ENCODE peak calls at places on chromosomes 16 and 17, in seven cellular contexts. U is stomach, V is adrenal gland, R is transverse colon, H is heart left ventricle, K is prostate gland, C is ovary. O is an unnamed sample.

GRCh38 chr17:60139438-60140285 is 10.1 kb upstream of the CA4 start:
- DNase-seq in U (peak), V (peak), R (peak), H (peak), K (peak), C (peak), O (peak)

GRCh38 chr17:36148559-36149295 is 27.7 kb downstream of the TBC1D3B start:
- DNase-seq in U (peak), V (peak), R (peak), H (peak), K (peak), C (peak), O (peak)

GRCh38 chr17:14341866-14342265 is 41.0 kb downstream of the HS3ST3B1 start:
- DNase-seq in U (no peak), V (no peak), R (no peak), H (no peak), K (no peak), C (no peak), O (no peak)

GRCh38 chr16:768428-768827 is 7.9 kb downstream of the MSLN start:
- DNase-seq in U (no peak), V (no peak), R (no peak), H (peak), K (no peak), C (no peak), O (no peak)

GRCh38 chr16:75256059-75256870 is 4.8 kb upstream of the BCAR1 start:
- DNase-seq in U (peak), V (no peak), R (no peak), H (peak), K (no peak), C (no peak), O (peak)

GRCh38 chr17:44948315-44948795 is 782 bp upstream of the KIF18B start:
- DNase-seq in U (no peak), V (no peak), R (no peak), H (no peak), K (no peak), C (no peak), O (no peak)

GRCh38 chr16:1809281-1809801 is 15.8 kb upstream of the IGFALS start:
- DNase-seq in U (no peak), V (no peak), R (peak), H (no peak), K (no peak), C (peak), O (no peak)

GRCh38 chr16:83137326-83137770 is 510.6 kb downstream of the CDH13 start:
- DNase-seq in U (peak), V (peak), R (peak), H (no peak), K (peak), C (no peak), O (no peak)

GRCh38 chr17:45692661-45693060 is 91.5 kb upstream of the CRHR1 start:
- DNase-seq in U (no peak), V (no peak), R (no peak), H (no peak), K (no peak), C (no peak), O (no peak)

GRCh38 chr17:5832886-5833285 is 237.3 kb upstream of the WSCD1 start:
- DNase-seq in U (no peak), V (no peak), R (no peak), H (no peak), K (no peak), C (no peak), O (no peak)

GRCh38 chr17:17320188-17320910 is 17.2 kb downstream of the NT5M start:
- DNase-seq in U (peak), V (no peak), R (no peak), H (no peak), K (no peak), C (peak), O (peak)

GRCh38 chr17:16085066-16085699 is 85.6 kb downstream of the TTC19 start:
- DNase-seq in U (no peak), V (no peak), R (no peak), H (no peak), K (no peak), C (no peak), O (no peak)

GRCh38 chr16:81815429-81815766 is 36.3 kb downstream of the PLCG2 start:
- DNase-seq in U (no peak), V (no peak), R (no peak), H (no peak), K (no peak), C (no peak), O (peak)

GRCh38 chr16:46607529-46607928 is 13.7 kb downstream of the SHCBP1 start:
- DNase-seq in U (no peak), V (no peak), R (no peak), H (no peak), K (no peak), C (no peak), O (no peak)

GRCh38 chr17:48641541-48642058 is 15.4 kb upstream of the HOXB9 start:
- DNase-seq in U (no peak), V (no peak), R (no peak), H (no peak), K (no peak), C (no peak), O (no peak)

GRCh38 chr16:1001096-1001495 is 19.5 kb downstream of the SOX8 start:
- DNase-seq in U (no peak), V (no peak), R (no peak), H (no peak), K (no peak), C (no peak), O (no peak)

GRCh38 chr17:77125432-77125901 is 15.3 kb upstream of the SEC14L1 start:
- DNase-seq in U (no peak), V (no peak), R (no peak), H (no peak), K (no peak), C (no peak), O (no peak)

GRCh38 chr17:27577124-27577761 is 53.7 kb upstream of the LGALS9 start:
- DNase-seq in U (no peak), V (peak), R (no peak), H (no peak), K (no peak), C (no peak), O (no peak)

GRCh38 chr17:83196973-83197880 is 117.8 kb downstream of the METRNL start:
- DNase-seq in U (no peak), V (no peak), R (no peak), H (no peak), K (no peak), C (peak), O (peak)

GRCh38 chr17:44086364-44087311 is 16.1 kb downstream of the G6PC3 start:
- DNase-seq in U (no peak), V (peak), R (no peak), H (no peak), K (no peak), C (peak), O (no peak)

GRCh38 chr16:65012357-65012756 is 109.5 kb downstream of the CDH11 start:
- DNase-seq in U (no peak), V (no peak), R (no peak), H (no peak), K (no peak), C (no peak), O (no peak)

GRCh38 chr16:84913315-84913714 is 93.5 kb downstream of the CRISPLD2 start:
- DNase-seq in U (no peak), V (peak), R (peak), H (no peak), K (peak), C (no peak), O (no peak)

GRCh38 chr16:6484121-6484520 is 848.5 kb upstream of the RBFOX1 start:
- DNase-seq in U (no peak), V (no peak), R (no peak), H (no peak), K (no peak), C (no peak), O (no peak)

GRCh38 chr17:8632087-8632486 is 1.6 kb upstream of the MYH10 start:
- DNase-seq in U (no peak), V (no peak), R (no peak), H (peak), K (peak), C (peak), O (no peak)

GRCh38 chr16:4706871-4707270 is 13.5 kb downstream of the NUDT16L1 start:
- DNase-seq in U (no peak), V (no peak), R (no peak), H (no peak), K (no peak), C (no peak), O (no peak)

GRCh38 chr17:78437508-78438169 is 59.2 kb downstream of the PGS1 start:
- DNase-seq in U (no peak), V (no peak), R (no peak), H (no peak), K (no peak), C (no peak), O (no peak)

GRCh38 chr17:34519286-34519685 is 60.1 kb upstream of the TMEM132E start:
- DNase-seq in U (no peak), V (no peak), R (no peak), H (no peak), K (no peak), C (no peak), O (no peak)

GRCh38 chr17:3911271-3912053 is 4.8 kb downstream of the P2RX1 start:
- DNase-seq in U (no peak), V (no peak), R (peak), H (peak), K (no peak), C (no peak), O (peak)

GRCh38 chr17:13428611-13429042 is 173.1 kb downstream of the HS3ST3A1 start:
- DNase-seq in U (no peak), V (no peak), R (no peak), H (no peak), K (no peak), C (no peak), O (no peak)

GRCh38 chr16:2428051-2428786 is 1.0 kb upstream of the CCNF start:
- DNase-seq in U (peak), V (no peak), R (peak), H (no peak), K (peak), C (peak), O (peak)

GRCh38 chr16:83793179-83793578 is 14.6 kb upstream of the HSBP1 start:
- DNase-seq in U (no peak), V (no peak), R (no peak), H (no peak), K (peak), C (no peak), O (no peak)

GRCh38 chr17:72359274-72359673 is 238.5 kb downstream of the SOX9 start:
- DNase-seq in U (no peak), V (no peak), R (no peak), H (no peak), K (peak), C (no peak), O (no peak)

GRCh38 chr17:48541036-48541573 is 3.8 kb downstream of the HOXB2 start:
- DNase-seq in U (no peak), V (no peak), R (no peak), H (no peak), K (no peak), C (no peak), O (no peak)

GRCh38 chr17:17638467-17638866 is 42.8 kb upstream of the RAI1 start:
- DNase-seq in U (no peak), V (no peak), R (no peak), H (no peak), K (no peak), C (no peak), O (no peak)

GRCh38 chr17:75109407-75110236 is at the start of gene ARMC7:
- DNase-seq in U (peak), V (peak), R (peak), H (peak), K (peak), C (peak), O (peak)
- TF ChIP-seq POLR2A in U (no peak), V (no peak), R (peak), H (no peak), K (peak), C (peak), O (no peak)

DNA sequence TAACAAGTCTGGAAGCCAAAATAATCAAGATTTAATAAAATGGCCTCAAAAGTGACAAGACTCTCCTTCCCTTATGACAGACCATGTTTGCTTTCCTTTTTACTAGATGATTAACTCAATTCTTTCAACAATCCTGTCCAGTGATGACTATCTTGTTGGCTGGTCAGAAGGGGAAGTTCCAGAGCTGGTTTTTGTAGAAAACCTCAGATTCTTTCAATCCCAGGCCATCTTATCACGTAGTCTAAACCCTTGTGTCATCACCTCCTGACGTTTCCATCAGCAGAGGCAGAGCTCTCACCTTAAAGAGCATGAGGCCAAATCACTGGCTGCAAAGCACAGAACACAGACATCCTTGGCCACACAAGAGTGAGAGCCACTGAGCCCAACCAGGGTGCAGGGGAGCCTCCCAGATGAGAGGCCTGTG is 125.3 kb downstream of the ANKRD11 start:
- DNase-seq in U (no peak), V (no peak), R (no peak), H (no peak), K (no peak), C (no peak), O (no peak)
- TF ChIP-seq POLR2A in U (no peak), V (no peak), R (no peak), H (no peak), K (no peak), C (no peak), O (no peak)

DNA sequence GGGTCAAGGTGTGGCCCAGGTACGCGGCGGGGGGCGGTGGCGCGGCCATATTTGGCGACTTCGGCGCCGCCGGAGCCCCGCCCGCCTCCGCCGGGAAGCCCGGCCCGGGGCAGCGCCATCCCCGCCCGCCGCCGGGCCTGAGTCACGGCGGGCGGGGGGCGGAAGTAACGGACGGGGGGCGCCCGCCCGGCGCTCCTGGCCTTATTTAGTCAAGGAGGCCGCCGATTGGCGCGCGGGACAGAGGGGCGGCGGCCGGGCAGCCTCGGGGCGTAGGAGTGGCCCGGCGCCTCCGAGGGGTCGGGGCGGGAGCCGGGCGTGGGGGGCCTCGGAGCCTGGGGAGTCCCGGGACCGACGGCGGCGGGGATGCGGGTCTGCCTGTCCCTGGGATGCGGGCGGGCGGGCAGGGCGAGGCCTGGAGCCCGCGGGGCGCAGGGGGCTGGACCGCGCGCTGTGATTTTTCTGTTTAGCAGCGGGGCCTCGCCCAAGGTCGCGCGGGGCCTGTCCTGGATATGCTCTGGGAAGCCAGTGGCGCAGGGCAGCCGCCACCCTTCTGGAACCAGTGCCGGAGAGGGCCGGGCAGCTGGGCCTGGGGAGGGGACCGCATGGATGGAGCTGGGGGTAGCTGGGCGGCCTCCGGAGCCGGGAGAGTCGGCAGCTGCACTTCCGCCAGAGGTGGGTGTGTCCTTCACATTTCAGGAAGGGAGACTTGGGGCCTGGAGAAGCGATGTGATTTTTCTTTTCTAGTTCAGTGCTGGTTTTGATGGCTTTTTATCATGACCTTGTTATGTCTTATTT is 2.3 kb upstream of the ACTG1 start:
- DNase-seq in U (peak), V (peak), R (peak), H (peak), K (peak), C (peak), O (peak)
- TF ChIP-seq POLR2A in U (no peak), V (peak), R (peak), H (peak), K (peak), C (peak), O (no peak)

DNA sequence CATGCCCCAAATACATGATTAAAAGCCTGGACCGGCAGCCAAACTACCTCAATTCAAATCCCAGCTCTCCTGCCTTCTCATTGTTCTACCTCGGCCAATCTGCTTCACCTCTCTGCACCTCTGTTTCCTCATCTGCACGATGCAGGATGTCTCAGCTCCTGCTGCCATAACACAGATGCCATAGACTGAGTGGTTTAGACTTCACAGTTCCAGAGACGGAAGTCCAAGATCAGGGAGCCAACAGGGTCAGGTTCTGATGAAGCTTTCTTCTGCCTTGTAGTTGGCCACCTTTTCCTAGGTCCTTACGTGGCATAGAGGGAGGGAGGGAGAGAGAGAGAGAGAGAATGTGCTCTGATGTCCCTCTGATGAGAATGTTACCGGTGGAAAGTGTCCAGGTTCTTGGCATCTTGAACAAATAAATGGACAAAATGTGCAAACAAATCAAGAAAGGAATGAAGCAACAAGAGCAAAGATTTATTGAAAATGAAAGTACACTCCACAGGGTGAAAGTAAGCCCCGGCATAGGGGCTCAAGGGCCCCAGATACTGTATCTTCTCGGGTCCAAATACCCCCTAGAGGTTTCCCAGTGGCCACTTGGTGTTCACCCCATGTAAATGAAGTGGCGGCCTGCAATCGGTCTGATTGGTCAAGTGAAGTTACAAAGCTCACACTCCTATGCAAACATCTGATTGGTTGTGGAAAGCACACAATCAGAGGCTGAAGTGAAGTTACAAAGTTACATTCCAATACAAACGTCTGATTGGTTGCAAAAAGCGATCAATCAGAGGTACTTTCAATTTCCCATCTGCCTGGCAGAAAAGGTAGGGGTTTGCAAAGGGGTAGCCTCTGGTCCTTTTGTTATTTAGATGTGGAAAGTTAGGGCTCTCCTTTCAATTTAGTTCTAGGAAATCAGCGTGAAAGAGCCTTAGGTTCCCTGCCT is 43.3 kb upstream of the ZCCHC14 start:
- DNase-seq in U (no peak), V (no peak), R (no peak), H (no peak), K (no peak), C (no peak), O (no peak)
- TF ChIP-seq POLR2A in U (no peak), V (no peak), R (no peak), H (no peak), K (no peak), C (no peak), O (no peak)

DNA sequence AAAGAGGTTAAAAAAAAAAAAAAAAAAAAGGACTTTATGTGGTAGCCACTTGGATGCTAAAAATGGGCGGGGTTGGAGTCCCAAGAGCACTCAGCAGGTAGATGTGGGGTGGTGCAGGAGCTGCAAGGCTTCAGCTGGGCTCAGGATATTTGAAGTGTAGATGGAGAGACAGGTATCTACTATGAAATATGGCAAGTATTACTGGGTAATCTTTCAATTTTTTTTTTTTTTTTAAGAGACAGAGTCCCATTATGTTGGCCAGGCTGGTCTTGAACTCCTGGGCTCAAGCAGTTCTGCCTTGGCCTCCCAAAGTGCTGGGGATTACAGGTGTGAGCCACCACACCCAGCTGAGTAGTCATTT is 7.6 kb downstream of the TUFM start:
- DNase-seq in U (no peak), V (no peak), R (no peak), H (no peak), K (no peak), C (no peak), O (no peak)
- TF ChIP-seq POLR2A in U (no peak), V (no peak), R (no peak), H (no peak), K (no peak), C (no peak), O (no peak)

O was measured in spleen.